ENCODE peak calls at places on chromosomes 6 and 20, in six cellular contexts. One of them, this sample, is unnamed.

GRCh38 chr20:51930775-51931174 is 128.5 kb upstream of the SALL4 start:
- DNase-seq in heart left ventricle: no peak
- DNase-seq in uterus: no peak
- DNase-seq in ovary: no peak
- DNase-seq in upper lobe of right lung: no peak
- DNase-seq in OCI-LY7: no peak
- DNase-seq in this sample: no peak

GRCh38 chr6:110140650-110141049 is 38.8 kb downstream of the WASF1 start:
- DNase-seq in heart left ventricle: no peak
- DNase-seq in OCI-LY7: no peak
- DNase-seq in upper lobe of right lung: no peak
- DNase-seq in uterus: no peak
- DNase-seq in ovary: no peak
- DNase-seq in this sample: no peak

GRCh38 chr6:159036673-159037072 is 8.1 kb downstream of the TAGAP start:
- DNase-seq in OCI-LY7: no peak
- DNase-seq in ovary: no peak
- DNase-seq in heart left ventricle: no peak
- DNase-seq in upper lobe of right lung: no peak
- DNase-seq in uterus: no peak
- DNase-seq in this sample: no peak

GRCh38 chr6:149499066-149499465 is 14.3 kb upstream of the ZC3H12D start:
- DNase-seq in upper lobe of right lung: no peak
- DNase-seq in OCI-LY7: no peak
- DNase-seq in heart left ventricle: no peak
- DNase-seq in ovary: no peak
- DNase-seq in uterus: no peak
- DNase-seq in this sample: no peak

GRCh38 chr20:57470212-57470522 is 54.8 kb downstream of the CTCFL start:
- DNase-seq in heart left ventricle: no peak
- DNase-seq in uterus: no peak
- DNase-seq in OCI-LY7: peak; percentile 61
- DNase-seq in upper lobe of right lung: peak; percentile 48
- DNase-seq in ovary: no peak
- DNase-seq in this sample: no peak

GRCh38 chr6:161079566-161080262 is 88.1 kb downstream of the MAP3K4 start:
- DNase-seq in uterus: peak; percentile 25
- DNase-seq in heart left ventricle: no peak
- DNase-seq in OCI-LY7: no peak
- DNase-seq in upper lobe of right lung: no peak
- DNase-seq in ovary: no peak
- DNase-seq in this sample: no peak

GRCh38 chr6:45378324-45378926 is 691 bp upstream of the SUPT3H start:
- DNase-seq in upper lobe of right lung: no peak
- DNase-seq in heart left ventricle: peak; percentile 43
- DNase-seq in OCI-LY7: no peak
- DNase-seq in ovary: peak; percentile 53
- DNase-seq in uterus: no peak
- DNase-seq in this sample: no peak

GRCh38 chr20:19322061-19322985 is 109.9 kb downstream of the SLC24A3 start:
- DNase-seq in upper lobe of right lung: no peak
- DNase-seq in heart left ventricle: no peak
- DNase-seq in uterus: no peak
- DNase-seq in ovary: no peak
- DNase-seq in OCI-LY7: no peak
- DNase-seq in this sample: no peak

GRCh38 chr6:39169448-39170344 is 54.7 kb upstream of the SAYSD1 start:
- DNase-seq in OCI-LY7: no peak
- DNase-seq in uterus: no peak
- DNase-seq in ovary: no peak
- DNase-seq in heart left ventricle: no peak
- DNase-seq in upper lobe of right lung: no peak
- DNase-seq in this sample: no peak

GRCh38 chr6:14453712-14454466 is 336.3 kb downstream of the CD83 start:
- DNase-seq in heart left ventricle: no peak
- DNase-seq in upper lobe of right lung: no peak
- DNase-seq in ovary: no peak
- DNase-seq in OCI-LY7: no peak
- DNase-seq in uterus: no peak
- DNase-seq in this sample: no peak

GRCh38 chr6:89582669-89583325 is 55.8 kb downstream of the LYRM2 start:
- DNase-seq in upper lobe of right lung: no peak
- DNase-seq in uterus: no peak
- DNase-seq in ovary: no peak
- DNase-seq in heart left ventricle: no peak
- DNase-seq in OCI-LY7: no peak
- DNase-seq in this sample: no peak

GRCh38 chr6:52049252-52050050 is 38.0 kb downstream of the PKHD1 start:
- DNase-seq in OCI-LY7: peak; percentile 60
- DNase-seq in upper lobe of right lung: no peak
- DNase-seq in uterus: no peak
- DNase-seq in ovary: no peak
- DNase-seq in heart left ventricle: no peak
- DNase-seq in this sample: no peak

GRCh38 chr20:2108987-2109386 is 7.4 kb downstream of the STK35 start:
- DNase-seq in uterus: no peak
- DNase-seq in heart left ventricle: no peak
- DNase-seq in ovary: no peak
- DNase-seq in OCI-LY7: no peak
- DNase-seq in upper lobe of right lung: no peak
- DNase-seq in this sample: no peak

GRCh38 chr6:30615219-30615957 is 1.7 kb downstream of the PPP1R10 start:
- DNase-seq in ovary: no peak
- DNase-seq in uterus: no peak
- DNase-seq in OCI-LY7: peak; percentile 80
- DNase-seq in heart left ventricle: peak; percentile 36
- DNase-seq in upper lobe of right lung: no peak
- DNase-seq in this sample: no peak

GRCh38 chr6:112626468-112627082 is 279.4 kb downstream of the RFPL4B start:
- DNase-seq in OCI-LY7: no peak
- DNase-seq in uterus: no peak
- DNase-seq in heart left ventricle: no peak
- DNase-seq in ovary: no peak
- DNase-seq in upper lobe of right lung: no peak
- DNase-seq in this sample: no peak

GRCh38 chr20:41510847-41511453 is 107.2 kb downstream of the CHD6 start:
- DNase-seq in ovary: no peak
- DNase-seq in OCI-LY7: no peak
- DNase-seq in uterus: no peak
- DNase-seq in heart left ventricle: no peak
- DNase-seq in upper lobe of right lung: no peak
- DNase-seq in this sample: no peak
- H3K27ac ChIP-seq in ovary: no peak overlapping the region
- H3K27ac ChIP-seq in OCI-LY7: no peak overlapping the region
- H3K27ac ChIP-seq in uterus: no peak overlapping the region
- H3K27ac ChIP-seq in heart left ventricle: no peak overlapping the region
- H3K27ac ChIP-seq in upper lobe of right lung: no peak overlapping the region
- H3K27ac ChIP-seq in this sample: no peak overlapping the region

GRCh38 chr6:6007311-6008113 is 787 bp upstream of the NRN1 start:
- DNase-seq in uterus: no peak
- DNase-seq in ovary: no peak
- DNase-seq in upper lobe of right lung: no peak
- DNase-seq in OCI-LY7: peak; percentile 89
- DNase-seq in heart left ventricle: no peak
- DNase-seq in this sample: no peak
- H3K4me3 ChIP-seq in uterus: peak overlapping the region; percentile 13
- H3K4me3 ChIP-seq in ovary: peak overlapping the region; percentile 8
- H3K4me3 ChIP-seq in upper lobe of right lung: peak overlapping the region; percentile 48
- H3K4me3 ChIP-seq in OCI-LY7: peak overlapping the region; percentile 73
- H3K4me3 ChIP-seq in heart left ventricle: peak overlapping the region; percentile 59
- H3K4me3 ChIP-seq in this sample: peak overlapping the region; percentile 69

GRCh38 chr6:31836036-31836675 is 8.6 kb downstream of the HSPA1B start:
- DNase-seq in ovary: peak; percentile 27
- DNase-seq in OCI-LY7: peak; percentile 39
- DNase-seq in heart left ventricle: no peak
- DNase-seq in uterus: no peak
- DNase-seq in upper lobe of right lung: no peak
- DNase-seq in this sample: no peak

GRCh38 chr6:31834367-31834703 is 6.8 kb downstream of the HSPA1B start:
- DNase-seq in upper lobe of right lung: peak; percentile 94
- DNase-seq in ovary: peak; percentile 88
- DNase-seq in heart left ventricle: peak; percentile 92
- DNase-seq in OCI-LY7: peak; percentile 91
- DNase-seq in uterus: peak; percentile 91
- DNase-seq in this sample: peak; percentile 92

GRCh38 chr6:31837612-31838553 is 10.3 kb downstream of the HSPA1B start:
- DNase-seq in upper lobe of right lung: no peak
- DNase-seq in heart left ventricle: no peak
- DNase-seq in uterus: no peak
- DNase-seq in ovary: peak; percentile 17
- DNase-seq in OCI-LY7: peak; percentile 27
- DNase-seq in this sample: no peak

GRCh38 chr6:31836676-31837611 is 9.4 kb downstream of the HSPA1B start:
- DNase-seq in uterus: no peak
- DNase-seq in heart left ventricle: no peak
- DNase-seq in upper lobe of right lung: no peak
- DNase-seq in ovary: peak; percentile 16
- DNase-seq in OCI-LY7: peak; percentile 48
- DNase-seq in this sample: no peak

GRCh38 chr6:31834704-31835375 is 7.3 kb downstream of the HSPA1B start:
- DNase-seq in uterus: peak; percentile 79
- DNase-seq in OCI-LY7: peak; percentile 81
- DNase-seq in upper lobe of right lung: peak; percentile 88
- DNase-seq in heart left ventricle: peak; percentile 82
- DNase-seq in ovary: peak; percentile 83
- DNase-seq in this sample: peak; percentile 87
- TF ChIP-seq CTCF in uterus: no peak
- TF ChIP-seq CTCF in OCI-LY7: no peak
- TF ChIP-seq CTCF in upper lobe of right lung: no peak
- TF ChIP-seq CTCF in heart left ventricle: no peak
- TF ChIP-seq CTCF in ovary: no peak
- TF ChIP-seq CTCF in this sample: no peak

GRCh38 chr6:26006086-26006939 is 43.7 kb downstream of the TRIM38 start:
- DNase-seq in ovary: no peak
- DNase-seq in upper lobe of right lung: no peak
- DNase-seq in OCI-LY7: no peak
- DNase-seq in heart left ventricle: no peak
- DNase-seq in uterus: no peak
- DNase-seq in this sample: no peak
- H3K27ac ChIP-seq in ovary: no peak overlapping the region
- H3K27ac ChIP-seq in upper lobe of right lung: no peak overlapping the region
- H3K27ac ChIP-seq in OCI-LY7: no peak overlapping the region
- H3K27ac ChIP-seq in heart left ventricle: no peak overlapping the region
- H3K27ac ChIP-seq in uterus: no peak overlapping the region
- H3K27ac ChIP-seq in this sample: no peak overlapping the region

GRCh38 chr6:101490857-101491256 is 97.3 kb downstream of the GRIK2 start:
- DNase-seq in OCI-LY7: no peak
- DNase-seq in ovary: no peak
- DNase-seq in upper lobe of right lung: no peak
- DNase-seq in heart left ventricle: no peak
- DNase-seq in uterus: no peak
- DNase-seq in this sample: no peak

GRCh38 chr6:101486124-101486523 is 92.6 kb downstream of the GRIK2 start:
- DNase-seq in heart left ventricle: no peak
- DNase-seq in upper lobe of right lung: no peak
- DNase-seq in OCI-LY7: no peak
- DNase-seq in uterus: no peak
- DNase-seq in ovary: no peak
- DNase-seq in this sample: no peak

DNA sequence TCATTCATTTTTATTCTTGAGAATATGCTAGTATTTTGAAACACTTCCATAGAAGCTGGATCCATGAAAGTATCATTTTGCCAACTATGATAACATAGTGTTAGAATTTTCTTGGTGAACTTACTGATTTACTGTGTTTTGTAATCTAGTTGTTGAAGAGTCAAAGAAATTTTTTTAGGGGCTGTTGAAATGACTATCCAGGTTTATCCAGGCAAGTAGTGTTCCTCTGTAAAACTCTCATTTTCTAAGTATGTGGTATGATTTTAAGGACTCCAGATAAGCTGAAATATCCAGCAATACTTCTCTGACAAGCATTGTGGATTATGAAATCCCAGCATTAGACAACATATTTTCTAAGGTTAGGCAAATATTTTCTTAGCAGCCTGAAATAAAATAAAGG is 95.9 kb downstream of the GRIK2 start:
- DNase-seq in OCI-LY7: no peak
- DNase-seq in upper lobe of right lung: no peak
- DNase-seq in heart left ventricle: no peak
- DNase-seq in uterus: no peak
- DNase-seq in ovary: no peak
- DNase-seq in this sample: no peak
- H3K4me3 ChIP-seq in OCI-LY7: no peak overlapping the region
- H3K4me3 ChIP-seq in upper lobe of right lung: no peak overlapping the region
- H3K4me3 ChIP-seq in heart left ventricle: no peak overlapping the region
- H3K4me3 ChIP-seq in uterus: no peak overlapping the region
- H3K4me3 ChIP-seq in ovary: no peak overlapping the region
- H3K4me3 ChIP-seq in this sample: no peak overlapping the region

GRCh38 chr6:139373154-139373927 is 1.1 kb downstream of the CITED2 start:
- DNase-seq in upper lobe of right lung: peak; percentile 86
- DNase-seq in ovary: peak; percentile 66
- DNase-seq in uterus: peak; percentile 56
- DNase-seq in heart left ventricle: peak; percentile 75
- DNase-seq in OCI-LY7: peak; percentile 88
- DNase-seq in this sample: peak; percentile 78
- TF ChIP-seq CTCF in upper lobe of right lung: no peak
- TF ChIP-seq CTCF in ovary: no peak
- TF ChIP-seq CTCF in uterus: no peak
- TF ChIP-seq CTCF in heart left ventricle: peak; percentile 7
- TF ChIP-seq CTCF in OCI-LY7: peak; percentile 69
- TF ChIP-seq CTCF in this sample: no peak

DNA sequence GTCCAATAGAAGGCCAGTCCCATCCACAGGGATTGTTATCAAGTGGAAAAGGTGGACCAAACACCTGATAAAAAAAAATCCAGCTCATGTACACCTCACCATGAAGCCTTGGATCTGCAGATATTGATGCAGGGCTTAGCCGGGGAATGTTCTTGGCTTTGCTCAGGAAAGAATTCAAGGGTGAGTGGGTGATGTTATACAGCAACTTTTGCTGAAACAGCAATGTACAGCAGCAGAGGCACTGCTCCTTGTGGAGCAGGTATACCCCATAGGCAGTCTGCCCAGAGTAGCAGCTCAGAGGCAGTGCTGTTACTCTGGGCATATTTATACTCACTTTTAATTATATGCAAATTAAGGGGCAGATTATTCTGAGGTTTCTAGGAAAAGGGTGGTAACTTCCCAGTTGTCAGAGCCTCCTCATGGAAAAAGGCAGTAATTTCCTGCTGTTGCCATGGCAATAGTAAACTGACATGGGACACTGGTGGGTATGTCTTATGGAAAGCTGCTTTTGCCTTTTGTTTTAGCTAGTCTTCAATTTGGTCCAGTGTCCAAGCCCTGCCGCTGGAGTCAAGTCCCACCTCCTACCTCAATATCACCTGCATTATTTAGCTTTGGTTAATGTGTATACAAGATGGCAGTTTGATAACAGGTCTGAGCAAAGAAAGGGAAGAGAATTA is 110.0 kb upstream of the JAG1 start:
- DNase-seq in upper lobe of right lung: no peak
- DNase-seq in uterus: no peak
- DNase-seq in OCI-LY7: no peak
- DNase-seq in ovary: no peak
- DNase-seq in heart left ventricle: no peak
- DNase-seq in this sample: no peak
- H3K27ac ChIP-seq in upper lobe of right lung: no peak overlapping the region
- H3K27ac ChIP-seq in uterus: no peak overlapping the region
- H3K27ac ChIP-seq in OCI-LY7: no peak overlapping the region
- H3K27ac ChIP-seq in ovary: no peak overlapping the region
- H3K27ac ChIP-seq in heart left ventricle: no peak overlapping the region
- H3K27ac ChIP-seq in this sample: no peak overlapping the region

GRCh38 chr6:15504040-15504491 is 158.8 kb downstream of the DTNBP1 start:
- DNase-seq in heart left ventricle: peak; percentile 86
- DNase-seq in uterus: peak; percentile 55
- DNase-seq in ovary: no peak
- DNase-seq in OCI-LY7: no peak
- DNase-seq in upper lobe of right lung: peak; percentile 64
- DNase-seq in this sample: no peak
- H3K4me3 ChIP-seq in heart left ventricle: peak overlapping the region; percentile 38
- H3K4me3 ChIP-seq in uterus: peak overlapping the region; percentile 8
- H3K4me3 ChIP-seq in ovary: no peak overlapping the region
- H3K4me3 ChIP-seq in OCI-LY7: no peak overlapping the region
- H3K4me3 ChIP-seq in upper lobe of right lung: peak overlapping the region; percentile 12
- H3K4me3 ChIP-seq in this sample: peak overlapping the region; percentile 58

This sample was measured in coronary artery.